ENCODE peak calls at places on chromosomes 1 and 21, in six cellular contexts. S is NCI-H446 treated with DMSO at 0.1 percent for 48 hours; W is anterior cingulate cortex; Y is HFF-Myc; L is stimulated activated CD4-positive, alpha-beta T cell treated with anti-CD3 and anti-CD28 coated beads, Interleukin-15, amount 100 ng/mL, for 24 hours; R is activated CD8-positive, alpha-beta memory T cell treated with anti-CD3 and anti-CD28 coated beads for 1 hour. A is an unnamed sample.

GRCh38 chr1:224637510-224637909 is 21.4 kb downstream of the CNIH3 start:
- DNase-seq in S (no peak), W (no peak), Y (no peak), L (no peak), R (no peak), A (no peak)

GRCh38 chr1:150763018-150763417 is 2.6 kb downstream of the CTSS start:
- DNase-seq in S (no peak), W (no peak), Y (no peak), L (no peak), R (no peak), A (no peak)

GRCh38 chr1:9009438-9010366 is 16.5 kb downstream of the SLC2A7 start:
- DNase-seq in S (peak; percentile 12), W (no peak), Y (no peak), L (peak; percentile 48), R (no peak), A (peak; percentile 54)

GRCh38 chr1:202551683-202552082 is 158.6 kb downstream of the SYT2 start:
- DNase-seq in S (no peak), W (no peak), Y (no peak), L (no peak), R (no peak), A (no peak)

GRCh38 chr1:36653850-36654249 is 171.1 kb upstream of the CSF3R start:
- DNase-seq in S (peak; percentile 77), W (peak; percentile 93), Y (no peak), L (no peak), R (no peak), A (no peak)

GRCh38 chr1:52659851-52660596 is 27.1 kb downstream of the SHISAL2A start:
- DNase-seq in S (no peak), W (no peak), Y (no peak), L (no peak), R (no peak), A (no peak)

GRCh38 chr1:222457084-222457483 is 90.8 kb downstream of the HHIPL2 start:
- DNase-seq in S (no peak), W (no peak), Y (no peak), L (no peak), R (no peak), A (no peak)

GRCh38 chr1:227748496-227749182 is 13.4 kb downstream of the SNAP47 start:
- DNase-seq in S (no peak), W (no peak), Y (no peak), L (no peak), R (no peak), A (no peak)

GRCh38 chr1:33424205-33424604 is 6.7 kb downstream of the PHC2 start:
- DNase-seq in S (no peak), W (no peak), Y (no peak), L (no peak), R (no peak), A (no peak)

GRCh38 chr1:234709473-234710279 is 99.7 kb upstream of the IRF2BP2 start:
- DNase-seq in S (no peak), W (no peak), Y (no peak), L (no peak), R (no peak), A (peak; percentile 99)

GRCh38 chr1:210558302-210558701 is 229.6 kb downstream of the HHAT start:
- DNase-seq in S (no peak), W (no peak), Y (no peak), L (no peak), R (no peak), A (no peak)

GRCh38 chr1:2115008-2115921 is 65.1 kb downstream of the PRKCZ start:
- DNase-seq in S (no peak), W (no peak), Y (no peak), L (no peak), R (no peak), A (no peak)

GRCh38 chr1:11761988-11762406 is at the start of gene C1orf167:
- DNase-seq in S (no peak), W (no peak), Y (no peak), L (peak; percentile 58), R (no peak), A (no peak)

GRCh38 chr21:43024737-43025136 is 50.4 kb downstream of the PKNOX1 start:
- DNase-seq in S (no peak), W (no peak), Y (no peak), L (no peak), R (no peak), A (no peak)

GRCh38 chr1:94528271-94528670 is 13.3 kb downstream of the F3 start:
- DNase-seq in S (peak; percentile 11), W (no peak), Y (no peak), L (no peak), R (no peak), A (no peak)

GRCh38 chr1:40665335-40666171 is at the start of gene RIMS3:
- DNase-seq in S (peak; percentile 6), W (peak; percentile 67), Y (no peak), L (peak; percentile 85), R (peak; percentile 78), A (peak; percentile 78)

GRCh38 chr1:51506537-51506936 is 12.5 kb downstream of the EPS15 start:
- DNase-seq in S (peak; percentile 90), W (no peak), Y (peak; percentile 67), L (no peak), R (no peak), A (no peak)

GRCh38 chr1:41044197-41044596 is 22.7 kb upstream of the SLFNL1 start:
- DNase-seq in S (no peak), W (no peak), Y (no peak), L (no peak), R (no peak), A (no peak)

GRCh38 chr1:30887485-30888315 is 20.9 kb downstream of the SDC3 start:
- DNase-seq in S (no peak), W (no peak), Y (no peak), L (no peak), R (no peak), A (no peak)

GRCh38 chr1:109971559-109971958 is 13.0 kb upstream of the AHCYL1 start:
- DNase-seq in S (no peak), W (no peak), Y (no peak), L (no peak), R (no peak), A (no peak)

GRCh38 chr1:101259744-101260148 is 22.9 kb downstream of the S1PR1 start:
- DNase-seq in S (no peak), W (no peak), Y (no peak), L (no peak), R (no peak), A (no peak)

GRCh38 chr21:25558123-25558522 is 49.2 kb downstream of the MRPL39 start:
- DNase-seq in S (no peak), W (no peak), Y (no peak), L (no peak), R (no peak), A (no peak)

A was measured in WERI-Rb-1.